ENCODE peak calls at places on chromosome X, in seven cellular contexts. N, L, R, P, O, S and W are unnamed samples.

GRCh38 chrX:69107231-69107739 is 58.0 kb downstream of the PJA1 start:
- DNase-seq in L (peak; percentile 16), P (no peak), R (no peak), O (no peak), S (no peak), N (no peak), W (no peak)

GRCh38 chrX:63746278-63746677 is 38.7 kb downstream of the ARHGEF9 start:
- DNase-seq in L (peak; percentile 20), P (no peak), S (no peak), R (peak; percentile 1), N (no peak), O (no peak), W (no peak)

GRCh38 chrX:107168712-107169111 is 37.5 kb downstream of the NUP62CL start:
- DNase-seq in L (no peak), P (no peak), N (no peak), R (no peak), S (no peak), O (no peak), W (no peak)

GRCh38 chrX:55816023-55816422 is 98.5 kb downstream of the RRAGB start:
- DNase-seq in P (no peak), O (no peak), S (no peak), L (no peak), N (no peak), R (no peak), W (no peak)

GRCh38 chrX:120023259-120023658 is 54.2 kb downstream of the RHOXF2B start:
- DNase-seq in L (no peak), P (no peak), N (no peak), O (no peak), S (no peak), R (no peak), W (no peak)

GRCh38 chrX:15747626-15748173 is 9.6 kb downstream of the CA5B start:
- DNase-seq in N (no peak), R (no peak), P (no peak), S (no peak), L (no peak), O (no peak), W (no peak)

GRCh38 chrX:22952011-22952410 is 47.7 kb upstream of the DDX53 start:
- DNase-seq in N (no peak), P (no peak), O (no peak), L (peak; percentile 10), R (no peak), S (no peak), W (no peak)

GRCh38 chrX:53481816-53482485 is 47.8 kb upstream of the HSD17B10 start:
- DNase-seq in R (peak; percentile 8), L (peak; percentile 67), S (no peak), N (peak; percentile 48), P (peak; percentile 19), O (peak; percentile 63), W (peak; percentile 49)

GRCh38 chrX:11908371-11908770 is 150.3 kb downstream of the MSL3 start:
- DNase-seq in S (no peak), P (no peak), R (no peak), L (peak; percentile 48), O (peak; percentile 9), N (no peak), W (peak; percentile 3)

GRCh38 chrX:29948653-29949052 is 266.7 kb upstream of the MAGEB2 start:
- DNase-seq in P (no peak), N (no peak), O (no peak), L (peak; percentile 38), R (no peak), S (no peak), W (no peak)

GRCh38 chrX:53281321-53281822 is at the start of gene IQSEC2:
- DNase-seq in S (peak; percentile 90), P (no peak), N (peak; percentile 69), L (peak; percentile 82), O (peak; percentile 80), R (no peak), W (peak; percentile 63)

GRCh38 chrX:41333994-41334865 is at the start of gene DDX3X:
- DNase-seq in P (peak; percentile 50), L (peak; percentile 95), O (peak; percentile 98), N (peak; percentile 73), S (peak; percentile 95), R (peak; percentile 72), W (peak; percentile 88)

GRCh38 chrX:129843459-129844306 is at the start of gene ZDHHC9:
- DNase-seq in S (peak; percentile 91), P (peak; percentile 57), N (peak; percentile 87), L (peak; percentile 86), O (peak; percentile 91), R (peak; percentile 65), W (peak; percentile 83)

GRCh38 chrX:11462136-11462535 is 168.9 kb downstream of the AMELX start:
- DNase-seq in S (no peak), L (no peak), P (no peak), R (no peak), O (no peak), N (no peak), W (no peak)

GRCh38 chrX:56310581-56310980 is 78.4 kb downstream of the KLF8 start:
- DNase-seq in P (no peak), N (no peak), S (no peak), O (no peak), R (no peak), L (no peak), W (no peak)

GRCh38 chrX:95536661-95537060 is 1148.0 kb upstream of the DIAPH2 start:
- DNase-seq in R (no peak), N (no peak), L (no peak), O (no peak), S (no peak), P (no peak), W (no peak)

GRCh38 chrX:155864655-155865054 is 16.5 kb upstream of the VAMP7 start:
- DNase-seq in R (no peak), S (no peak), P (no peak), L (no peak), N (no peak), O (no peak), W (peak; percentile 28)

GRCh38 chrX:13487731-13488505 is 81.5 kb upstream of the EGFL6 start:
- DNase-seq in N (peak; percentile 69), P (peak; percentile 56), S (no peak), R (peak; percentile 2), O (peak; percentile 78), L (peak; percentile 87), W (peak; percentile 87)

GRCh38 chrX:137573356-137574101 is 7.6 kb downstream of the ZIC3 start:
- DNase-seq in P (no peak), L (no peak), N (no peak), S (no peak), R (no peak), O (no peak), W (no peak)

GRCh38 chrX:57930051-57930450 is 19.8 kb upstream of the ZXDA start:
- DNase-seq in S (no peak), L (peak; percentile 13), R (no peak), P (no peak), O (no peak), N (no peak), W (no peak)

GRCh38 chrX:39716802-39717540 is 380.8 kb downstream of the BCOR start:
- DNase-seq in P (no peak), L (no peak), S (no peak), R (no peak), O (no peak), N (no peak), W (no peak)

GRCh38 chrX:44828008-44828605 is 15.7 kb upstream of the DUSP21 start:
- DNase-seq in P (peak; percentile 36), L (peak; percentile 67), O (peak; percentile 75), R (no peak), N (no peak), S (no peak), W (peak; percentile 63)

GRCh38 chrX:65488496-65488895 is 46.1 kb downstream of the LAS1L start:
- DNase-seq in N (no peak), O (peak; percentile 7), P (no peak), S (no peak), R (no peak), L (no peak), W (peak; percentile 53)

GRCh38 chrX:41245641-41246040 is 88.3 kb upstream of the DDX3X start:
- DNase-seq in O (peak; percentile 67), R (no peak), N (no peak), S (no peak), L (no peak), P (peak; percentile 24), W (peak; percentile 17)

GRCh38 chrX:114390251-114390796 is 193.6 kb upstream of the HTR2C start:
- DNase-seq in L (no peak), P (no peak), N (no peak), O (no peak), R (no peak), S (no peak), W (no peak)

GRCh38 chrX:32673193-32673592 is 538.2 kb downstream of the DMD start:
- DNase-seq in P (no peak), S (no peak), O (no peak), L (peak; percentile 13), R (no peak), N (no peak), W (no peak)

GRCh38 chrX:132533409-132533808 is 44.6 kb upstream of the MBNL3 start:
- DNase-seq in N (no peak), R (no peak), S (no peak), L (no peak), O (no peak), P (no peak), W (no peak)

GRCh38 chrX:68072016-68072415 is 361.3 kb downstream of the OPHN1 start:
- DNase-seq in P (no peak), O (no peak), N (no peak), S (no peak), L (no peak), R (no peak), W (peak; percentile 1)

GRCh38 chrX:41824551-41824950 is 98.8 kb downstream of the CASK start:
- DNase-seq in O (peak; percentile 46), P (peak; percentile 49), L (peak; percentile 48), R (no peak), N (no peak), S (no peak), W (peak; percentile 60)

GRCh38 chrX:119398974-119399771 is at the start of gene SLC25A43:
- DNase-seq in O (peak; percentile 60), N (no peak), P (no peak), R (peak; percentile 4), L (peak; percentile 49), S (peak; percentile 68), W (no peak)

GRCh38 chrX:134727363-134727762 is 69.1 kb upstream of the PLAC1 start:
- DNase-seq in R (no peak), L (no peak), P (no peak), S (no peak), O (no peak), N (no peak), W (no peak)

GRCh38 chrX:152945021-152945979 is 47.4 kb downstream of the ZNF185 start:
- DNase-seq in P (no peak), L (no peak), S (no peak), R (no peak), N (no peak), O (no peak), W (no peak)

GRCh38 chrX:136819026-136819425 is 38.3 kb upstream of the ARHGEF6 start:
- DNase-seq in N (no peak), O (no peak), R (no peak), S (no peak), P (no peak), L (no peak), W (no peak)